ENCODE peak calls at places on chromosomes 2 and 18, in ten cellular contexts. One of them, this sample, is unnamed.

GRCh38 chr2:24635181-24635580 is 144.1 kb downstream of the NCOA1 start:
- DNase-seq in heart left ventricle: no peak
- DNase-seq in pancreas: no peak
- DNase-seq in uterus: no peak
- DNase-seq in OCI-LY7: no peak
- DNase-seq in fibroblast of lung: no peak
- DNase-seq in A549: no peak
- DNase-seq in psoas muscle: no peak
- DNase-seq in sigmoid colon: no peak
- DNase-seq in mammary epithelial cell: no peak
- DNase-seq in this sample: no peak

GRCh38 chr2:105397959-105398521 is 811 bp downstream of the FHL2 start:
- DNase-seq in OCI-LY7: no peak
- DNase-seq in fibroblast of lung: peak; percentile 39
- DNase-seq in heart left ventricle: no peak
- DNase-seq in mammary epithelial cell: no peak
- DNase-seq in pancreas: no peak
- DNase-seq in A549: no peak
- DNase-seq in uterus: no peak
- DNase-seq in sigmoid colon: no peak
- DNase-seq in psoas muscle: no peak
- DNase-seq in this sample: peak; percentile 69

GRCh38 chr18:1663879-1664705 is 759.4 kb downstream of the ADCYAP1 start:
- DNase-seq in mammary epithelial cell: peak; percentile 20
- DNase-seq in uterus: peak; percentile 13
- DNase-seq in pancreas: peak; percentile 83
- DNase-seq in psoas muscle: peak; percentile 37
- DNase-seq in A549: peak; percentile 44
- DNase-seq in sigmoid colon: no peak
- DNase-seq in fibroblast of lung: peak; percentile 3
- DNase-seq in OCI-LY7: peak; percentile 40
- DNase-seq in heart left ventricle: peak; percentile 70
- DNase-seq in this sample: no peak

GRCh38 chr2:143254108-143254507 is 124.9 kb downstream of the ARHGAP15 start:
- DNase-seq in psoas muscle: no peak
- DNase-seq in mammary epithelial cell: no peak
- DNase-seq in uterus: no peak
- DNase-seq in A549: no peak
- DNase-seq in pancreas: no peak
- DNase-seq in sigmoid colon: no peak
- DNase-seq in heart left ventricle: no peak
- DNase-seq in OCI-LY7: no peak
- DNase-seq in fibroblast of lung: no peak
- DNase-seq in this sample: no peak

GRCh38 chr2:52269696-52270485 is 1238.0 kb upstream of the NRXN1 start:
- DNase-seq in psoas muscle: no peak
- DNase-seq in pancreas: no peak
- DNase-seq in OCI-LY7: no peak
- DNase-seq in heart left ventricle: no peak
- DNase-seq in A549: no peak
- DNase-seq in uterus: no peak
- DNase-seq in mammary epithelial cell: peak; percentile 45
- DNase-seq in fibroblast of lung: peak; percentile 90
- DNase-seq in sigmoid colon: no peak
- DNase-seq in this sample: peak; percentile 2

GRCh38 chr18:3869848-3870247 is 419.9 kb downstream of the TGIF1 start:
- DNase-seq in A549: peak; percentile 77
- DNase-seq in psoas muscle: no peak
- DNase-seq in OCI-LY7: peak; percentile 56
- DNase-seq in pancreas: no peak
- DNase-seq in fibroblast of lung: peak; percentile 50
- DNase-seq in mammary epithelial cell: peak; percentile 37
- DNase-seq in heart left ventricle: no peak
- DNase-seq in sigmoid colon: no peak
- DNase-seq in uterus: no peak
- DNase-seq in this sample: no peak

GRCh38 chr18:13137041-13137938 is 81.3 kb upstream of the LDLRAD4 start:
- DNase-seq in mammary epithelial cell: no peak
- DNase-seq in sigmoid colon: no peak
- DNase-seq in A549: no peak
- DNase-seq in heart left ventricle: peak; percentile 84
- DNase-seq in pancreas: no peak
- DNase-seq in psoas muscle: peak; percentile 56
- DNase-seq in OCI-LY7: no peak
- DNase-seq in fibroblast of lung: peak; percentile 38
- DNase-seq in uterus: no peak
- DNase-seq in this sample: peak; percentile 94

GRCh38 chr2:115678129-115678528 is 1235.7 kb downstream of the DPP10 start:
- DNase-seq in uterus: no peak
- DNase-seq in sigmoid colon: no peak
- DNase-seq in pancreas: no peak
- DNase-seq in heart left ventricle: no peak
- DNase-seq in OCI-LY7: no peak
- DNase-seq in fibroblast of lung: no peak
- DNase-seq in psoas muscle: no peak
- DNase-seq in A549: no peak
- DNase-seq in mammary epithelial cell: no peak
- DNase-seq in this sample: no peak

GRCh38 chr2:171703574-171704347 is 16.5 kb downstream of the DYNC1I2 start:
- DNase-seq in mammary epithelial cell: peak; percentile 23
- DNase-seq in fibroblast of lung: peak; percentile 27
- DNase-seq in heart left ventricle: no peak
- DNase-seq in uterus: no peak
- DNase-seq in psoas muscle: no peak
- DNase-seq in sigmoid colon: no peak
- DNase-seq in OCI-LY7: peak; percentile 56
- DNase-seq in pancreas: no peak
- DNase-seq in A549: peak; percentile 54
- DNase-seq in this sample: no peak

GRCh38 chr18:6487027-6487426 is 72.3 kb upstream of the L3MBTL4 start:
- DNase-seq in heart left ventricle: no peak
- DNase-seq in uterus: no peak
- DNase-seq in mammary epithelial cell: no peak
- DNase-seq in A549: no peak
- DNase-seq in OCI-LY7: no peak
- DNase-seq in psoas muscle: no peak
- DNase-seq in fibroblast of lung: no peak
- DNase-seq in sigmoid colon: no peak
- DNase-seq in pancreas: no peak
- DNase-seq in this sample: no peak

GRCh38 chr2:27581417-27582128 is 1.3 kb upstream of the ZNF512 start:
- DNase-seq in psoas muscle: no peak
- DNase-seq in uterus: no peak
- DNase-seq in sigmoid colon: no peak
- DNase-seq in OCI-LY7: no peak
- DNase-seq in heart left ventricle: no peak
- DNase-seq in A549: no peak
- DNase-seq in fibroblast of lung: no peak
- DNase-seq in pancreas: no peak
- DNase-seq in mammary epithelial cell: no peak
- DNase-seq in this sample: peak; percentile 14
- H3K9me3 ChIP-seq in psoas muscle: peaks cover 17% of the 10 kb centered on the region
- H3K9me3 ChIP-seq in uterus: peaks cover 12% of the 10 kb centered on the region
- H3K9me3 ChIP-seq in sigmoid colon: peaks cover 17% of the 10 kb centered on the region
- H3K9me3 ChIP-seq in OCI-LY7: no peaks in the 10 kb centered on the region
- H3K9me3 ChIP-seq in heart left ventricle: no peaks in the 10 kb centered on the region
- H3K9me3 ChIP-seq in A549: peaks cover 52% of the 10 kb centered on the region
- H3K9me3 ChIP-seq in fibroblast of lung: no peaks in the 10 kb centered on the region
- H3K9me3 ChIP-seq in pancreas: no peaks in the 10 kb centered on the region
- H3K9me3 ChIP-seq in mammary epithelial cell: peaks cover 26% of the 10 kb centered on the region
- H3K9me3 ChIP-seq in this sample: no peaks in the 10 kb centered on the region

DNA sequence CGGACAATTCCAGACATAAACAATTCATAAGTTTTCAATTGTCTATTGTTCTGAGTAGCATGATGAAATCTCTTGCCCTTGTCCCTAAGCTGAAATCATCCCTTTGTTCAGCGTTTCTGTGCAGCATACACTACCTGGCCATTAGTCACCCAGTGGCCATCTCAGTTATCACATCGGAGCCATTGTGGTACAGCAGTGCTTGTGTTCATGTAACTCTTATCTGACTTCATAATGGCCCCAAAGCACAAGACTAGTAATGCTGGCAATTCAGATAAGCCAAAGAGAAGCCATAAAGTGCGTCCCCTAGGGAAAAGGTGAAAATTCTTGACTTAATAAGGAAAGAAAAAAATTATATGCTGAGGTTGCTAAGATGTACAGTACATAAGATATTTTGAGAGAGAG is 127.2 kb downstream of the FHOD3 start:
- DNase-seq in mammary epithelial cell: peak; percentile 63
- DNase-seq in OCI-LY7: no peak
- DNase-seq in pancreas: no peak
- DNase-seq in fibroblast of lung: no peak
- DNase-seq in A549: peak; percentile 4
- DNase-seq in sigmoid colon: no peak
- DNase-seq in uterus: no peak
- DNase-seq in psoas muscle: no peak
- DNase-seq in heart left ventricle: no peak
- DNase-seq in this sample: no peak
- TF ChIP-seq CTCF in mammary epithelial cell: peak; percentile 42
- TF ChIP-seq CTCF in OCI-LY7: no peak
- TF ChIP-seq CTCF in pancreas: no peak
- TF ChIP-seq CTCF in fibroblast of lung: no peak
- TF ChIP-seq CTCF in A549: no peak
- TF ChIP-seq CTCF in sigmoid colon: no peak
- TF ChIP-seq CTCF in uterus: no peak
- TF ChIP-seq CTCF in psoas muscle: no peak
- TF ChIP-seq CTCF in heart left ventricle: no peak
- TF ChIP-seq CTCF in this sample: no peak

GRCh38 chr18:61502472-61502871 is 169.2 kb downstream of the CDH20 start:
- DNase-seq in sigmoid colon: no peak
- DNase-seq in fibroblast of lung: peak; percentile 43
- DNase-seq in uterus: peak; percentile 22
- DNase-seq in OCI-LY7: peak; percentile 19
- DNase-seq in mammary epithelial cell: peak; percentile 32
- DNase-seq in psoas muscle: no peak
- DNase-seq in pancreas: no peak
- DNase-seq in heart left ventricle: no peak
- DNase-seq in A549: peak; percentile 38
- DNase-seq in this sample: no peak

DNA sequence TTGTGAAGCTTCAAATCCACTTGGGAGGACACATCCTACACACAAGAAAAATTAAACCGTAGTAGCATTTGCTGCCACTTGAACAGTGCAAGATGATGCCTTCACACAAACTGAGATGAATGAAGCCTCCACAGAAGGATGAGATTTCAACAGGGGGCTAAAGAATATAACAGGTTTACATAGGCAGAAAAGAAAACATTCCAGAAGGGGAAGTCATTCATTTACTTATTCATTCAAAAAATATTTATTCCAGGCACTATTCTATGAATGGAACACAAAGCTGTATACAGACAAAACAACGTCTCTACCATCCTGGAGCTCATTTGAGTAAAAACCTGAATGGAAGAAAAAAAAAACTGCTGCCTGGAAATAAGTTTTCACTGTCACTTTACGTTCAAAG is 170.5 kb downstream of the CDH20 start:
- DNase-seq in heart left ventricle: no peak
- DNase-seq in uterus: no peak
- DNase-seq in psoas muscle: no peak
- DNase-seq in fibroblast of lung: peak; percentile 5
- DNase-seq in mammary epithelial cell: no peak
- DNase-seq in sigmoid colon: no peak
- DNase-seq in A549: no peak
- DNase-seq in pancreas: no peak
- DNase-seq in OCI-LY7: no peak
- DNase-seq in this sample: no peak
- H3K9me3 ChIP-seq in heart left ventricle: no peaks in the 10 kb centered on the region
- H3K9me3 ChIP-seq in uterus: no peaks in the 10 kb centered on the region
- H3K9me3 ChIP-seq in psoas muscle: no peaks in the 10 kb centered on the region
- H3K9me3 ChIP-seq in fibroblast of lung: no peaks in the 10 kb centered on the region
- H3K9me3 ChIP-seq in mammary epithelial cell: no peaks in the 10 kb centered on the region
- H3K9me3 ChIP-seq in sigmoid colon: no peaks in the 10 kb centered on the region
- H3K9me3 ChIP-seq in A549: no peaks in the 10 kb centered on the region
- H3K9me3 ChIP-seq in pancreas: no peaks in the 10 kb centered on the region
- H3K9me3 ChIP-seq in OCI-LY7: no peaks in the 10 kb centered on the region
- H3K9me3 ChIP-seq in this sample: no peaks in the 10 kb centered on the region

GRCh38 chr2:120949027-120949956 is 213.6 kb downstream of the GLI2 start:
- DNase-seq in OCI-LY7: peak; percentile 73
- DNase-seq in heart left ventricle: no peak
- DNase-seq in sigmoid colon: no peak
- DNase-seq in mammary epithelial cell: no peak
- DNase-seq in fibroblast of lung: no peak
- DNase-seq in A549: peak; percentile 53
- DNase-seq in pancreas: no peak
- DNase-seq in uterus: no peak
- DNase-seq in psoas muscle: no peak
- DNase-seq in this sample: peak; percentile 88
- TF ChIP-seq CTCF in OCI-LY7: peak; percentile 73
- TF ChIP-seq CTCF in heart left ventricle: no peak
- TF ChIP-seq CTCF in sigmoid colon: no peak
- TF ChIP-seq CTCF in mammary epithelial cell: peak; percentile 54
- TF ChIP-seq CTCF in fibroblast of lung: peak; percentile 33
- TF ChIP-seq CTCF in A549: peak; percentile 55
- TF ChIP-seq CTCF in pancreas: peak; percentile 19
- TF ChIP-seq CTCF in uterus: no peak
- TF ChIP-seq CTCF in psoas muscle: peak; percentile 28
- TF ChIP-seq CTCF in this sample: peak; percentile 37

GRCh38 chr2:132463719-132464118 is 47.1 kb downstream of the GPR39 start:
- DNase-seq in fibroblast of lung: no peak
- DNase-seq in heart left ventricle: no peak
- DNase-seq in mammary epithelial cell: peak; percentile 74
- DNase-seq in psoas muscle: no peak
- DNase-seq in pancreas: no peak
- DNase-seq in sigmoid colon: no peak
- DNase-seq in uterus: no peak
- DNase-seq in A549: no peak
- DNase-seq in OCI-LY7: no peak
- DNase-seq in this sample: no peak

GRCh38 chr2:132466428-132467028 is 49.9 kb downstream of the GPR39 start:
- DNase-seq in A549: peak; percentile 13
- DNase-seq in sigmoid colon: no peak
- DNase-seq in psoas muscle: no peak
- DNase-seq in heart left ventricle: no peak
- DNase-seq in fibroblast of lung: no peak
- DNase-seq in pancreas: no peak
- DNase-seq in uterus: no peak
- DNase-seq in OCI-LY7: no peak
- DNase-seq in mammary epithelial cell: no peak
- DNase-seq in this sample: no peak

GRCh38 chr2:132460781-132461180 is 44.2 kb downstream of the GPR39 start:
- DNase-seq in pancreas: no peak
- DNase-seq in fibroblast of lung: peak; percentile 64
- DNase-seq in uterus: no peak
- DNase-seq in A549: no peak
- DNase-seq in mammary epithelial cell: no peak
- DNase-seq in heart left ventricle: no peak
- DNase-seq in OCI-LY7: no peak
- DNase-seq in sigmoid colon: no peak
- DNase-seq in psoas muscle: no peak
- DNase-seq in this sample: no peak

GRCh38 chr2:132465917-132466316 is 49.3 kb downstream of the GPR39 start:
- DNase-seq in heart left ventricle: no peak
- DNase-seq in mammary epithelial cell: peak; percentile 4
- DNase-seq in fibroblast of lung: peak; percentile 29
- DNase-seq in sigmoid colon: no peak
- DNase-seq in psoas muscle: no peak
- DNase-seq in OCI-LY7: no peak
- DNase-seq in pancreas: no peak
- DNase-seq in uterus: no peak
- DNase-seq in A549: no peak
- DNase-seq in this sample: no peak

GRCh38 chr2:132462242-132462641 is 45.6 kb downstream of the GPR39 start:
- DNase-seq in mammary epithelial cell: no peak
- DNase-seq in OCI-LY7: no peak
- DNase-seq in psoas muscle: no peak
- DNase-seq in uterus: no peak
- DNase-seq in pancreas: no peak
- DNase-seq in fibroblast of lung: no peak
- DNase-seq in sigmoid colon: no peak
- DNase-seq in heart left ventricle: no peak
- DNase-seq in A549: no peak
- DNase-seq in this sample: no peak
- H3K9me3 ChIP-seq in mammary epithelial cell: peaks cover 61% of the 10 kb centered on the region
- H3K9me3 ChIP-seq in OCI-LY7: no peaks in the 10 kb centered on the region
- H3K9me3 ChIP-seq in psoas muscle: peaks cover 12% of the 10 kb centered on the region
- H3K9me3 ChIP-seq in uterus: no peaks in the 10 kb centered on the region
- H3K9me3 ChIP-seq in pancreas: no peaks in the 10 kb centered on the region
- H3K9me3 ChIP-seq in fibroblast of lung: no peaks in the 10 kb centered on the region
- H3K9me3 ChIP-seq in sigmoid colon: peaks cover 9% of the 10 kb centered on the region
- H3K9me3 ChIP-seq in heart left ventricle: peaks cover 16% of the 10 kb centered on the region
- H3K9me3 ChIP-seq in A549: peaks cover 91% of the 10 kb centered on the region
- H3K9me3 ChIP-seq in this sample: peaks cover 14% of the 10 kb centered on the region

This sample was measured in osteoblast.